ENCODE peak calls at places on chromosome 6, in five cellular contexts. Z is OCI-LY7, W is ascending aorta, H is fibroblast of lung, U is astrocyte. N is an unnamed sample.

GRCh38 chr6:38175786-38176185 is 356.3 kb downstream of the ZFAND3 start:
- DNase-seq in Z (no peak), W (no peak), H (no peak), U (no peak), N (no peak)

GRCh38 chr6:121055572-121056163 is 278.6 kb downstream of the TBC1D32 start:
- DNase-seq in Z (peak), W (no peak), H (peak), U (peak), N (peak)

GRCh38 chr6:82507112-82507511 is 143.5 kb downstream of the TPBG start:
- DNase-seq in Z (no peak), W (no peak), H (peak), U (peak), N (no peak)

GRCh38 chr6:21171801-21172200 is 421.8 kb upstream of the SOX4 start:
- DNase-seq in Z (no peak), W (no peak), H (peak), U (peak), N (no peak)

GRCh38 chr6:3061501-3061941 is 6.8 kb upstream of the RIPK1 start:
- DNase-seq in Z (peak), W (no peak), H (peak), U (peak), N (peak)

GRCh38 chr6:150238294-150238693 is 95.5 kb downstream of the PPP1R14C start:
- DNase-seq in Z (no peak), W (no peak), H (no peak), U (no peak), N (peak)

GRCh38 chr6:11685411-11686093 is 93.1 kb downstream of the ADTRP start:
- DNase-seq in Z (no peak), W (no peak), H (peak), U (peak), N (peak)

GRCh38 chr6:22147469-22147815 is 149.4 kb downstream of the PRL start:
- DNase-seq in Z (no peak), W (no peak), H (no peak), U (no peak), N (no peak)

GRCh38 chr6:35264550-35265274 is 5.2 kb downstream of the ZNF76 start:
- DNase-seq in Z (no peak), W (no peak), H (no peak), U (no peak), N (no peak)

GRCh38 chr6:33000053-33000452 is 9.3 kb downstream of the HLA-DOA start:
- DNase-seq in Z (peak), W (no peak), H (no peak), U (no peak), N (no peak)

GRCh38 chr6:44058617-44059358 is 68.5 kb downstream of the MRPL14 start:
- DNase-seq in Z (no peak), W (peak), H (peak), U (peak), N (peak)

DNA sequence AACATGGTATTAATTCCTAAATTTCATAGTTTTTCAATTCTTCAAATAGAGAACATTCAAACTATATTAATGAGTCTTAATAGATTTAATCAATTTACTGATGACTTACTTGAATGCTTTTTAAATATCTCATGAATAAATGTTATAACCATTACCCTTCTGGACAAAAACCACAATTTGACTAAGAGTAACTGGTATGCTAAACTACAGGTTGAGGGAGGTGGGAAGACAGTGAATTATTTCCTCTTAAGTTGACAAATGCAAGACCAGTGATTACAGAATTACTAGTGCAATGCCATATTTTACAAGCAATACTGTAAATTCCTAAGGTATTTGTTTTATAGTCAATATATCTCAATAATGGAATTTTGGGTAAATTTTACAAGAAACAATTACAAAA is 65.1 kb downstream of the REV3L start:
- DNase-seq in Z (no peak), W (no peak), H (peak), U (peak), N (no peak)
- H3K4me3 ChIP-seq in Z (no peak), W (no peak), H (no peak), U (no peak), N (no peak)

GRCh38 chr6:127547909-127548649 is 28.9 kb upstream of the C6orf58 start:
- DNase-seq in Z (no peak), W (no peak), H (no peak), U (no peak), N (peak)

GRCh38 chr6:127550403-127550802 is 26.6 kb upstream of the C6orf58 start:
- DNase-seq in Z (no peak), W (no peak), H (peak), U (peak), N (peak)

GRCh38 chr6:127547215-127547614 is 28.1 kb upstream of the MTCL3 start:
- DNase-seq in Z (peak), W (no peak), H (no peak), U (no peak), N (peak)
- TF ChIP-seq CTCF in Z (no peak), W (no peak), H (peak), U (peak), N (peak)

GRCh38 chr6:159838020-159838744 is 38.1 kb downstream of the PNLDC1 start:
- DNase-seq in Z (no peak), W (no peak), H (no peak), U (no peak), N (no peak)

GRCh38 chr6:159833997-159834601 is 34.0 kb downstream of the PNLDC1 start:
- DNase-seq in Z (peak), W (no peak), H (no peak), U (no peak), N (no peak)

GRCh38 chr6:159837511-159837910 is 37.4 kb downstream of the PNLDC1 start:
- DNase-seq in Z (no peak), W (no peak), H (no peak), U (no peak), N (no peak)

GRCh38 chr6:159837141-159837490 is 37.0 kb downstream of the PNLDC1 start:
- DNase-seq in Z (no peak), W (no peak), H (no peak), U (no peak), N (no peak)

DNA sequence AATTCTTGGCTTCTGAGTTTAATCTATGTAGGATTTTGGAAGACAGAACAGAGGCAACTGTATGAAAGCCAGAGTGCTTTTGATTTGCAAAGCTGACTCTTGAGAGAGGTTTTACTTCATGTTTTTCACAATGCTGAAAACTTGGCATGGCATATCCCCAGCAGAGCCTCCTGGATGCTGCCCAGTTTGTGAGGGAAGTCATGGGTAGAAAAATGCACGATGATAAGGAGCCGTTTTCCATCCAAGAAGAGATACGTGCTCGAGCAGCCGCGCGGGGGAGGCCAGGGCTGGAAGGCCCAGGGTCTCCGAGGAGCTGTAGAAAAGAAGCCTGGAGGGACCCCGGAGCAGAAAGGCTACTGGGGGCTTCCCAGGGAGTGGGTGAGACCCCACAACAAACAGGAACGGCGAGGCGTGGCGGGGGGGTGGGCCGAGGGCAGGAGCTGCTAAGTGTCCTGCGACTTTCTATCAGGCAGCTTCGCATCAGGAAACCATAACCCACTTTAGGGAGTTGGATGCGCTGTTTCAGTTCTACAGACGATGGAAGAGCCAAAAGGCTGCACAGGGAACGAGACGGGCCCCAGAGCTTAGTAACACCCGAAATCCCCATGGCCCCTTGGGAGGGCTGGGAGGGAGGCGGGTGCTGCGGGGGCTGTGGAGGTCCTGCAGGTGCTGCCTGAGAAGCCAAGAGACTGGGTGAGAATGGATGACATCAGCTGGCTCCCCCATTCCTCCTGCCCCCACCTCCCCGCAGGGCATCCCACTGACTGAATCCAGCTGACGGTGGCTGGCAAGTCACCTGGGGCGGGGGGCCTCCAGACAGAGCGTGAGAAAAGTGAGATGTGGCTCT is 36.4 kb downstream of the PNLDC1 start:
- DNase-seq in Z (no peak), W (peak), H (peak), U (peak), N (no peak)
- H3K4me3 ChIP-seq in Z (no peak), W (peak), H (no peak), U (no peak), N (no peak)

GRCh38 chr6:147564556-147564955 is 56.1 kb downstream of the SAMD5 start:
- DNase-seq in Z (no peak), W (no peak), H (peak), U (peak), N (no peak)

GRCh38 chr6:147559016-147559415 is 50.5 kb downstream of the SAMD5 start:
- DNase-seq in Z (no peak), W (no peak), H (peak), U (no peak), N (no peak)

GRCh38 chr6:147566244-147566898 is 57.9 kb downstream of the SAMD5 start:
- DNase-seq in Z (peak), W (no peak), H (no peak), U (no peak), N (no peak)

GRCh38 chr6:147560670-147561069 is 52.2 kb downstream of the SAMD5 start:
- DNase-seq in Z (no peak), W (no peak), H (no peak), U (no peak), N (no peak)

GRCh38 chr6:147561742-147562141 is 53.3 kb downstream of the SAMD5 start:
- DNase-seq in Z (no peak), W (no peak), H (no peak), U (no peak), N (peak)
- TF ChIP-seq CTCF in Z (no peak), W (no peak), H (no peak), U (no peak), N (no peak)

GRCh38 chr6:129411092-129411491 is 298.9 kb downstream of the ARHGAP18 start:
- DNase-seq in Z (no peak), W (no peak), H (no peak), U (no peak), N (no peak)
- H3K4me3 ChIP-seq in Z (no peak), W (no peak), H (no peak), U (no peak), N (no peak)

DNA sequence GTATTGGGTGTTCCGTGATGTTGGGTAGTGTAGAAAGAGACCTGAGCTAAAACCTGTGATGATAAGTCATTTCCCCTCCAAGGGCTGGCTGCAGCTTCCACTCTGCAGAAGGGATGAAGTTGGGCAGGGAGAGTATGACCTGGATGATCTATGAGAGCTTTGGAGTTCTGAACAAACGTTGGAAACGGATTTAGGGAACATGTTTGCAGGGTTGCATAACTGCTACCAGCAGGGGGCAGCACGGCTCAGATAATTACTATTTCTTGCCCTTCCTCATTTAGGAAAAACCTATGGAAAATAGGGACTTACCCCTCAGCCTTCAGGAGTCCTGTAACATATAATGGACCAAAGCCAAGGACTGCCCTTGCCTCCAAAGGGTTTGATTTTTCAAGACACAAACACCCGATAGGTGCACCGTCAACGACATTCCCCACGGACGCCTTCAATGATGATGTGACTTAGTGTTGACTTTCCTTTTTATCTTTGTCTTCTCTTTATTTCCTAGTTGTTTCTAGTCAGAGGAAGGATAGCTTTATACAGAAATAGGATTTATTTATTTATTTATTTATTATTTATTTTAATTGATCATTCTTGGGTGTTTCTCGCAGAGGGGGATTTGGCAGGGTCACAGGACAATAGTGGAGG is 164.9 kb upstream of the SASH1 start:
- DNase-seq in Z (peak), W (peak), H (peak), U (no peak), N (peak)
- TF ChIP-seq CTCF in Z (peak), W (peak), H (peak), U (peak), N (peak)

GRCh38 chr6:137467211-137467610 is 27.0 kb downstream of the OLIG3 start:
- DNase-seq in Z (no peak), W (no peak), H (no peak), U (no peak), N (no peak)
- H3K4me3 ChIP-seq in Z (no peak), W (no peak), H (no peak), U (no peak), N (no peak)

DNA sequence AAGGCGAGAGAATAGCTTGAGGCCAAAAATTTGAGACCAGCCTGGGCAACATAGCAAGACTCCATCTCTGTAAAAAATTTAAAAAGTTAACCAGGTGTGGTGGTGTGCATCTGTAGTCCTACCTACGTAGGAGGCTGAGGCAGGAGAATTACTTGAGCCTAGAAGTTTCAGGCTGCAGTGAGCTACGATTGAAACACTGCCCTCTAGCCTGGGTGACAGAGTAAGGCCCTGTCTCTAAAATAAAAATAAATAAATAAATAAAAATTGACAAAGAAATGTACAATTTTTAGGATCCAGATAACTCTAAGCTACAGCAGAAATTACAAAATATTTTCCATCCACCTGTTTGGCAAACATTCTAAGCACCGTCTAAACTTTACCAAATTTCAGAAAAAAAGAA is 941.0 kb upstream of the ADGRB3 start:
- DNase-seq in Z (peak), W (no peak), H (no peak), U (no peak), N (no peak)
- TF ChIP-seq CTCF in Z (peak), W (no peak), H (no peak), U (no peak), N (no peak)

N was measured in foreskin fibroblast.